ENCODE peak calls at places on chromosomes 16 and 17, in four cellular contexts. H is retina; Q is myocyte; I is effector memory CD4-positive, alpha-beta T cell. U is an unnamed sample.

GRCh38 chr17:47950448-47950847 is 7.2 kb downstream of the PRR15L start:
- DNase-seq in H (no peak), Q (no peak), I (no peak), U (no peak)

GRCh38 chr16:24309222-24309905 is 53.2 kb downstream of the CACNG3 start:
- DNase-seq in H (no peak), Q (peak), I (no peak), U (no peak)

GRCh38 chr17:60165976-60166375 is 16.2 kb downstream of the CA4 start:
- DNase-seq in H (no peak), Q (peak), I (no peak), U (peak)

GRCh38 chr16:66508261-66508913 is 41.5 kb downstream of the TK2 start:
- DNase-seq in H (no peak), Q (no peak), I (no peak), U (no peak)

GRCh38 chr17:76074390-76075363 is at the start of gene GALR2:
- DNase-seq in H (peak), Q (no peak), I (no peak), U (peak)

GRCh38 chr17:73452056-73452455 is 140.3 kb upstream of the CDC42EP4 start:
- DNase-seq in H (no peak), Q (no peak), I (no peak), U (no peak)

GRCh38 chr17:1040216-1040600 is 43.3 kb downstream of the TIMM22 start:
- DNase-seq in H (peak), Q (peak), I (no peak), U (peak)

GRCh38 chr17:68456529-68457167 is 648 bp downstream of the WIPI1 start:
- DNase-seq in H (peak), Q (peak), I (no peak), U (peak)

GRCh38 chr17:57927048-57927723 is 28.0 kb downstream of the CUEDC1 start:
- DNase-seq in H (peak), Q (peak), I (no peak), U (peak)

GRCh38 chr17:71921726-71922320 is 199.0 kb upstream of the SOX9 start:
- DNase-seq in H (no peak), Q (peak), I (no peak), U (no peak)

GRCh38 chr16:11824362-11824761 is 27.0 kb downstream of the RSL1D1 start:
- DNase-seq in H (no peak), Q (peak), I (no peak), U (no peak)

GRCh38 chr17:7313890-7314718 is 1.1 kb downstream of the GPS2 start:
- DNase-seq in H (no peak), Q (no peak), I (no peak), U (peak)

GRCh38 chr17:46733837-46734516 is 84.5 kb downstream of the WNT3 start:
- DNase-seq in H (no peak), Q (no peak), I (no peak), U (no peak)

GRCh38 chr16:3454631-3455147 is 11.2 kb downstream of the NAA60 start:
- DNase-seq in H (no peak), Q (no peak), I (no peak), U (no peak)

GRCh38 chr17:56292010-56292409 is 138.7 kb downstream of the ANKFN1 start:
- DNase-seq in H (no peak), Q (peak), I (no peak), U (no peak)

GRCh38 chr16:56560447-56560846 is 4.4 kb upstream of the MT4 start:
- DNase-seq in H (no peak), Q (no peak), I (no peak), U (peak)

GRCh38 chr17:17839792-17840707 is 3.3 kb upstream of the SREBF1 start:
- DNase-seq in H (peak), Q (peak), I (peak), U (peak)

GRCh38 chr17:42754782-42755181 is 6.2 kb upstream of the RAMP2 start:
- DNase-seq in H (no peak), Q (no peak), I (no peak), U (no peak)

GRCh38 chr17:10385871-10386270 is 13.1 kb upstream of the MYH13 start:
- DNase-seq in H (no peak), Q (no peak), I (no peak), U (no peak)

GRCh38 chr16:85858984-85859817 is 39.8 kb upstream of the IRF8 start:
- DNase-seq in H (no peak), Q (no peak), I (no peak), U (no peak)

GRCh38 chr17:58052951-58053715 is 30.1 kb upstream of the DYNLL2 start:
- DNase-seq in H (no peak), Q (no peak), I (no peak), U (no peak)

GRCh38 chr17:66301864-66302741 is at the start of gene PRKCA:
- DNase-seq in H (peak), Q (peak), I (peak), U (peak)

GRCh38 chr17:79022507-79022991 is 1.4 kb upstream of the C1QTNF1 start:
- DNase-seq in H (no peak), Q (no peak), I (no peak), U (peak)

GRCh38 chr17:6542577-6542976 is 13.8 kb downstream of the PITPNM3 start:
- DNase-seq in H (no peak), Q (no peak), I (no peak), U (no peak)

GRCh38 chr17:64442550-64442971 is 6.4 kb upstream of the MILR1 start:
- DNase-seq in H (no peak), Q (peak), I (no peak), U (no peak)

GRCh38 chr16:89179656-89180315 is 8.2 kb downstream of the CDH15 start:
- DNase-seq in H (no peak), Q (no peak), I (no peak), U (no peak)

GRCh38 chr16:66248096-66248495 is 118.4 kb upstream of the CDH5 start:
- DNase-seq in H (no peak), Q (no peak), I (no peak), U (no peak)

GRCh38 chr16:55077231-55077630 is 146.6 kb downstream of the IRX5 start:
- DNase-seq in H (no peak), Q (no peak), I (no peak), U (no peak)

GRCh38 chr17:54903375-54903774 is 2.7 kb downstream of the TOM1L1 start:
- DNase-seq in H (peak), Q (peak), I (no peak), U (no peak)

GRCh38 chr17:20262116-20262977 is 205.0 kb downstream of the LGALS9B start:
- DNase-seq in H (no peak), Q (no peak), I (no peak), U (no peak)

U was measured in islet precursor cell.